ENCODE peak calls at places on chromosomes 3 and 15, in seven cellular contexts. Z is HS-5; R is activated CD4-positive, alpha-beta T cell treated with anti-CD3 and anti-CD28 coated beads, Interleukin-2, amount 50 U/mL, for 1 hour; N is HFF-Myc; Y is fibroblast of lung; A is RPMI7951; K is heart left ventricle. J is an unnamed sample.

GRCh38 chr15:65904301-65904700 is 35.0 kb downstream of the RAB11A start:
- DNase-seq in Z (no peak), R (no peak), N (no peak), Y (no peak), A (no peak), K (no peak), J (no peak)

GRCh38 chr3:122101646-122102045 is 46.5 kb downstream of the CD86 start:
- DNase-seq in Z (peak), R (no peak), N (peak), Y (peak), A (peak), K (no peak), J (peak)

GRCh38 chr3:111315911-111316310 is 226.1 kb upstream of the CD96 start:
- DNase-seq in Z (no peak), R (no peak), N (no peak), Y (peak), A (peak), K (no peak), J (peak)

GRCh38 chr15:22839046-22839705 is 710 bp downstream of the NIPA2 start:
- DNase-seq in Z (no peak), R (no peak), N (no peak), Y (peak), A (no peak), K (no peak), J (no peak)

GRCh38 chr15:31004220-31004733 is 12.8 kb upstream of the MTMR10 start:
- DNase-seq in Z (no peak), R (no peak), N (no peak), Y (peak), A (no peak), K (peak), J (no peak)

GRCh38 chr3:15272431-15273196 is 59.8 kb downstream of the SH3BP5 start:
- DNase-seq in Z (no peak), R (no peak), N (no peak), Y (no peak), A (no peak), K (no peak), J (no peak)

GRCh38 chr3:129413687-129414506 is 14.5 kb downstream of the EFCAB12 start:
- DNase-seq in Z (peak), R (no peak), N (peak), Y (peak), A (peak), K (no peak), J (peak)

GRCh38 chr15:31437686-31438085 is 111.1 kb downstream of the KLF13 start:
- DNase-seq in Z (no peak), R (no peak), N (no peak), Y (no peak), A (no peak), K (no peak), J (no peak)

GRCh38 chr3:9480265-9480664 is 73.4 kb downstream of the LHFPL4 start:
- DNase-seq in Z (no peak), R (no peak), N (no peak), Y (no peak), A (no peak), K (no peak), J (no peak)

GRCh38 chr3:186519021-186519658 is 25.0 kb downstream of the CRYGS start:
- DNase-seq in Z (no peak), R (peak), N (no peak), Y (no peak), A (no peak), K (no peak), J (no peak)

GRCh38 chr3:13040381-13041074 is 32.7 kb downstream of the IQSEC1 start:
- DNase-seq in Z (no peak), R (no peak), N (no peak), Y (no peak), A (no peak), K (no peak), J (no peak)

GRCh38 chr3:183987014-183987600 is 30.6 kb downstream of the ABCC5 start:
- DNase-seq in Z (no peak), R (no peak), N (no peak), Y (no peak), A (no peak), K (no peak), J (no peak)

GRCh38 chr3:36993326-36994283 is at the start of gene MLH1:
- DNase-seq in Z (peak), R (peak), N (peak), Y (peak), A (peak), K (peak), J (peak)

GRCh38 chr3:11452988-11453847 is 181.0 kb downstream of the ATG7 start:
- DNase-seq in Z (peak), R (no peak), N (peak), Y (peak), A (peak), K (no peak), J (peak)

GRCh38 chr3:195197764-195198423 is 73.1 kb downstream of the XXYLT1 start:
- DNase-seq in Z (peak), R (no peak), N (peak), Y (peak), A (peak), K (no peak), J (peak)

GRCh38 chr15:80081390-80081789 is 21.9 kb downstream of the ZFAND6 start:
- DNase-seq in Z (no peak), R (no peak), N (no peak), Y (no peak), A (no peak), K (no peak), J (no peak)

GRCh38 chr15:58520464-58520863 is 88.7 kb downstream of the LIPC start:
- DNase-seq in Z (no peak), R (no peak), N (no peak), Y (no peak), A (no peak), K (no peak), J (no peak)

GRCh38 chr3:184582583-184582982 is 21.0 kb downstream of the EPHB3 start:
- DNase-seq in Z (no peak), R (no peak), N (no peak), Y (no peak), A (no peak), K (peak), J (no peak)

GRCh38 chr3:36992806-36993325 is at the start of gene EPM2AIP1:
- DNase-seq in Z (no peak), R (no peak), N (no peak), Y (no peak), A (no peak), K (peak), J (no peak)

GRCh38 chr3:129936757-129937156 is 37.8 kb upstream of the TRH start:
- DNase-seq in Z (peak), R (peak), N (peak), Y (peak), A (peak), K (no peak), J (peak)

GRCh38 chr15:78234515-78235040 is at the start of gene ACSBG1:
- DNase-seq in Z (no peak), R (no peak), N (no peak), Y (no peak), A (no peak), K (no peak), J (no peak)

GRCh38 chr3:46312996-46313395 is 40.9 kb upstream of the CCR2 start:
- DNase-seq in Z (no peak), R (no peak), N (no peak), Y (no peak), A (peak), K (peak), J (no peak)

GRCh38 chr3:54914180-54914579 is 13.7 kb downstream of the LRTM1 start:
- DNase-seq in Z (no peak), R (no peak), N (no peak), Y (no peak), A (no peak), K (no peak), J (no peak)

GRCh38 chr15:78915341-78916087 is 29.3 kb downstream of the CTSH start:
- DNase-seq in Z (no peak), R (no peak), N (no peak), Y (peak), A (peak), K (peak), J (no peak)

GRCh38 chr15:41341519-41341918 is 8.8 kb downstream of the NUSAP1 start:
- DNase-seq in Z (no peak), R (no peak), N (no peak), Y (peak), A (no peak), K (no peak), J (no peak)

GRCh38 chr3:11212301-11212613 is 58.0 kb downstream of the HRH1 start:
- DNase-seq in Z (no peak), R (no peak), N (no peak), Y (peak), A (peak), K (no peak), J (peak)

GRCh38 chr15:76108021-76108723 is 48.4 kb downstream of the TMEM266 start:
- DNase-seq in Z (no peak), R (no peak), N (no peak), Y (no peak), A (no peak), K (peak), J (no peak)

GRCh38 chr15:69798481-69799315 is 299.0 kb downstream of the TLE3 start:
- DNase-seq in Z (no peak), R (no peak), N (no peak), Y (peak), A (peak), K (peak), J (no peak)

GRCh38 chr3:149781216-149781615 is 11.1 kb downstream of the ANKUB1 start:
- DNase-seq in Z (no peak), R (no peak), N (no peak), Y (no peak), A (no peak), K (no peak), J (no peak)

GRCh38 chr3:30760040-30760439 is 134.4 kb downstream of the GADL1 start:
- DNase-seq in Z (no peak), R (no peak), N (no peak), Y (no peak), A (no peak), K (no peak), J (no peak)

J was measured in HS-27A.